ENCODE peak calls at places on chromosomes 1 and 21, in nine cellular contexts. Z is ecto neural progenitor cell; N is activated CD8-positive, alpha-beta memory T cell treated with anti-CD3 and anti-CD28 coated beads, Interleukin-2, amount 50 U/mL, for 4 hours; V is mesothelial cell of epicardium; K is RWPE1; X is aorta; W is stimulated activated naive CD4-positive, alpha-beta T cell; F is stimulated activated CD4-positive, alpha-beta T cell treated with anti-CD3 and anti-CD28 coated beads, TNF-alpha, amount 100 ng/mL, for 1 hour; R is cardiac septum. P is an unnamed sample.

GRCh38 chr21:44067011-44067839 is 40.0 kb upstream of the PWP2 start:
- DNase-seq in Z (no peak), N (no peak), V (no peak), K (no peak), X (no peak), W (no peak), F (no peak), R (peak; percentile 57), P (no peak)

GRCh38 chr1:182962554-182963115 is 9.7 kb upstream of the SHCBP1L start:
- DNase-seq in Z (peak; percentile 76), N (no peak), V (peak; percentile 37), K (peak; percentile 92), X (peak; percentile 85), W (peak; percentile 5), F (no peak), R (peak; percentile 83), P (peak; percentile 91)

GRCh38 chr1:223142795-223143759 is at the start of gene TLR5:
- DNase-seq in Z (peak; percentile 93), N (peak; percentile 93), V (peak; percentile 64), K (peak; percentile 81), X (peak; percentile 92), W (peak; percentile 88), F (peak; percentile 79), R (peak; percentile 97), P (peak; percentile 82)

GRCh38 chr1:207944571-207944970 is 33.6 kb upstream of the CD34 start:
- DNase-seq in Z (no peak), N (no peak), V (no peak), K (peak; percentile 53), X (no peak), W (no peak), F (no peak), R (no peak), P (peak; percentile 17)

GRCh38 chr1:85342177-85342576 is 65.7 kb upstream of the BCL10 start:
- DNase-seq in Z (no peak), N (no peak), V (no peak), K (no peak), X (no peak), W (no peak), F (no peak), R (no peak), P (no peak)

GRCh38 chr1:44348046-44348628 is 6.9 kb downstream of the ERI3 start:
- DNase-seq in Z (no peak), N (no peak), V (no peak), K (no peak), X (no peak), W (no peak), F (no peak), R (no peak), P (no peak)

GRCh38 chr1:53551428-53551995 is 92.3 kb downstream of the DMRTB1 start:
- DNase-seq in Z (no peak), N (peak; percentile 6), V (peak; percentile 5), K (no peak), X (peak; percentile 6), W (no peak), F (no peak), R (peak; percentile 39), P (no peak)

GRCh38 chr1:151993084-151993733 is 450 bp downstream of the S100A10 start:
- DNase-seq in Z (peak; percentile 56), N (peak; percentile 38), V (no peak), K (no peak), X (peak; percentile 70), W (peak; percentile 40), F (peak; percentile 17), R (no peak), P (peak; percentile 31)

GRCh38 chr1:38932496-38933014 is 9.1 kb downstream of the RHBDL2 start:
- DNase-seq in Z (no peak), N (no peak), V (no peak), K (no peak), X (no peak), W (no peak), F (no peak), R (no peak), P (no peak)

GRCh38 chr1:154714070-154714623 is 106.2 kb upstream of the ADAR start:
- DNase-seq in Z (no peak), N (no peak), V (no peak), K (no peak), X (no peak), W (no peak), F (no peak), R (no peak), P (no peak)

GRCh38 chr21:42513151-42513984 is at the start of gene SLC37A1:
- DNase-seq in Z (peak; percentile 60), N (peak; percentile 44), V (no peak), K (peak; percentile 29), X (no peak), W (peak; percentile 56), F (no peak), R (no peak), P (peak; percentile 55)

GRCh38 chr1:39720094-39720999 is 18.3 kb upstream of the PPIE start:
- DNase-seq in Z (no peak), N (no peak), V (no peak), K (peak; percentile 38), X (no peak), W (peak; percentile 79), F (no peak), R (no peak), P (peak; percentile 89)

GRCh38 chr1:2564815-2565415 is 8.7 kb downstream of the TNFRSF14 start:
- DNase-seq in Z (no peak), N (no peak), V (no peak), K (no peak), X (no peak), W (no peak), F (no peak), R (no peak), P (no peak)

GRCh38 chr1:212437179-212437798 is 4.6 kb downstream of the NENF start:
- DNase-seq in Z (no peak), N (no peak), V (no peak), K (no peak), X (no peak), W (no peak), F (no peak), R (no peak), P (no peak)

GRCh38 chr1:211259596-211260126 is 495 bp downstream of the RCOR3 start:
- DNase-seq in Z (no peak), N (no peak), V (peak; percentile 41), K (peak; percentile 36), X (peak; percentile 81), W (no peak), F (no peak), R (peak; percentile 81), P (no peak)

GRCh38 chr1:248618878-248619277 is 16.0 kb downstream of the OR2T11 start:
- DNase-seq in Z (no peak), N (peak; percentile 48), V (no peak), K (no peak), X (peak; percentile 69), W (peak; percentile 23), F (no peak), R (no peak), P (peak; percentile 79)

GRCh38 chr1:205344010-205344808 is 12.5 kb downstream of the KLHDC8A start:
- DNase-seq in Z (peak; percentile 74), N (peak; percentile 61), V (peak; percentile 36), K (no peak), X (no peak), W (peak; percentile 40), F (no peak), R (no peak), P (no peak)

GRCh38 chr1:87989346-87989745 is 660.7 kb downstream of the LMO4 start:
- DNase-seq in Z (no peak), N (no peak), V (no peak), K (no peak), X (no peak), W (no peak), F (no peak), R (no peak), P (no peak)

GRCh38 chr1:41919764-41920397 is 1.2 kb upstream of the HIVEP3 start:
- DNase-seq in Z (peak; percentile 70), N (peak; percentile 72), V (no peak), K (no peak), X (peak; percentile 65), W (peak; percentile 71), F (peak; percentile 47), R (no peak), P (peak; percentile 65)

GRCh38 chr1:183893561-183894289 is 88.8 kb downstream of the RGL1 start:
- DNase-seq in Z (no peak), N (no peak), V (no peak), K (no peak), X (no peak), W (no peak), F (no peak), R (no peak), P (no peak)

GRCh38 chr1:5896706-5897105 is 95.5 kb downstream of the NPHP4 start:
- DNase-seq in Z (no peak), N (no peak), V (no peak), K (no peak), X (peak; percentile 24), W (no peak), F (no peak), R (no peak), P (no peak)

GRCh38 chr1:21165632-21166031 is 11.1 kb downstream of the EIF4G3 start:
- DNase-seq in Z (no peak), N (no peak), V (no peak), K (no peak), X (no peak), W (no peak), F (no peak), R (no peak), P (no peak)

GRCh38 chr1:11301593-11301992 is 28.6 kb downstream of the UBIAD1 start:
- DNase-seq in Z (no peak), N (no peak), V (no peak), K (no peak), X (no peak), W (no peak), F (no peak), R (no peak), P (no peak)

GRCh38 chr1:179743679-179744400 is 749 bp downstream of the FAM163A start:
- DNase-seq in Z (peak; percentile 60), N (no peak), V (no peak), K (no peak), X (no peak), W (no peak), F (no peak), R (no peak), P (no peak)

GRCh38 chr1:156840186-156840585 is 18.7 kb downstream of the INSRR start:
- DNase-seq in Z (no peak), N (no peak), V (no peak), K (no peak), X (no peak), W (no peak), F (no peak), R (no peak), P (no peak)

GRCh38 chr1:206744683-206745082 is 25.9 kb upstream of the IL19 start:
- DNase-seq in Z (no peak), N (no peak), V (no peak), K (no peak), X (no peak), W (no peak), F (no peak), R (no peak), P (peak; percentile 16)

GRCh38 chr21:16579538-16579937 is 849.8 kb downstream of the USP25 start:
- DNase-seq in Z (no peak), N (no peak), V (no peak), K (no peak), X (no peak), W (no peak), F (no peak), R (no peak), P (no peak)

GRCh38 chr1:243943671-243944428 is 93.8 kb upstream of the AKT3 start:
- DNase-seq in Z (no peak), N (no peak), V (no peak), K (no peak), X (no peak), W (no peak), F (no peak), R (no peak), P (no peak)

GRCh38 chr1:96688737-96689136 is 32.8 kb upstream of the PTBP2 start:
- DNase-seq in Z (no peak), N (no peak), V (no peak), K (no peak), X (no peak), W (no peak), F (no peak), R (no peak), P (no peak)

P was measured in trophoblast cell.